ENCODE peak calls at places on chromosomes 2 and 18, in eight cellular contexts. E, D, B, O, H, Y, G and M are unnamed samples.

GRCh38 chr18:57480724-57481123 is 45.5 kb downstream of the ONECUT2 start:
- DNase-seq in E (no peak), D (no peak), B (no peak), O (no peak), H (no peak), Y (no peak), G (no peak), M (no peak)

GRCh38 chr2:115560671-115561070 is 1118.2 kb downstream of the DPP10 start:
- DNase-seq in E (peak), D (no peak), B (no peak), O (no peak), H (no peak), Y (no peak), G (no peak), M (no peak)

GRCh38 chr2:174597347-174598047 is at the start of gene WIPF1:
- DNase-seq in E (peak), D (peak), B (no peak), O (peak), H (peak), Y (no peak), G (no peak), M (peak)

GRCh38 chr2:38708900-38709321 is 42.2 kb downstream of the SRSF7 start:
- DNase-seq in E (no peak), D (no peak), B (no peak), O (no peak), H (no peak), Y (no peak), G (no peak), M (no peak)

GRCh38 chr2:96099861-96100798 is 16.2 kb downstream of the ADRA2B start:
- DNase-seq in E (no peak), D (no peak), B (peak), O (peak), H (no peak), Y (peak), G (no peak), M (no peak)

GRCh38 chr2:64992218-64992617 is 3.0 kb downstream of the SLC1A4 start:
- DNase-seq in E (no peak), D (no peak), B (peak), O (no peak), H (no peak), Y (no peak), G (no peak), M (no peak)

GRCh38 chr18:12276736-12277554 is 22.8 kb downstream of the CIDEA start:
- DNase-seq in E (no peak), D (peak), B (no peak), O (no peak), H (no peak), Y (no peak), G (no peak), M (no peak)

GRCh38 chr18:60910534-60910933 is 422.7 kb upstream of the CDH20 start:
- DNase-seq in E (peak), D (no peak), B (no peak), O (no peak), H (peak), Y (no peak), G (no peak), M (peak)

GRCh38 chr2:120788349-120788700 is 52.7 kb downstream of the GLI2 start:
- DNase-seq in E (no peak), D (no peak), B (no peak), O (no peak), H (no peak), Y (no peak), G (no peak), M (no peak)

GRCh38 chr2:42722328-42723190 is 41.4 kb downstream of the OXER1 start:
- DNase-seq in E (peak), D (peak), B (no peak), O (peak), H (peak), Y (no peak), G (no peak), M (peak)

GRCh38 chr2:100119235-100119634 is 23.2 kb downstream of the AFF3 start:
- DNase-seq in E (no peak), D (no peak), B (peak), O (no peak), H (no peak), Y (no peak), G (no peak), M (no peak)

GRCh38 chr2:13000644-13001375 is 284.1 kb downstream of the TRIB2 start:
- DNase-seq in E (no peak), D (peak), B (no peak), O (no peak), H (peak), Y (no peak), G (no peak), M (peak)

GRCh38 chr2:69997296-69998184 is 36.1 kb upstream of the ASPRV1 start:
- DNase-seq in E (no peak), D (peak), B (no peak), O (peak), H (peak), Y (peak), G (peak), M (peak)

GRCh38 chr2:84846041-84846663 is 34.7 kb downstream of the TRABD2A start:
- DNase-seq in E (peak), D (peak), B (peak), O (no peak), H (no peak), Y (no peak), G (no peak), M (peak)

GRCh38 chr2:122096788-122097187 is 341.3 kb downstream of the TSN start:
- DNase-seq in E (no peak), D (no peak), B (no peak), O (no peak), H (peak), Y (no peak), G (no peak), M (no peak)

GRCh38 chr2:139354518-139354917 is 574.3 kb upstream of the NXPH2 start:
- DNase-seq in E (no peak), D (no peak), B (no peak), O (no peak), H (no peak), Y (no peak), G (no peak), M (no peak)

GRCh38 chr2:121489284-121489683 is 41.4 kb upstream of the RNU4ATAC start:
- DNase-seq in E (peak), D (peak), B (no peak), O (peak), H (peak), Y (no peak), G (no peak), M (peak)

GRCh38 chr18:52313213-52313612 is 26.8 kb upstream of the DCC start:
- DNase-seq in E (no peak), D (no peak), B (no peak), O (peak), H (no peak), Y (no peak), G (no peak), M (no peak)

GRCh38 chr2:31271851-31272267 is 37.9 kb downstream of the EHD3 start:
- DNase-seq in E (no peak), D (peak), B (no peak), O (peak), H (peak), Y (no peak), G (no peak), M (peak)

GRCh38 chr2:181988154-181988924 is 2.7 kb downstream of the PPP1R1C start:
- DNase-seq in E (no peak), D (no peak), B (no peak), O (peak), H (no peak), Y (no peak), G (no peak), M (no peak)

GRCh38 chr2:205323929-205324328 is 358.4 kb upstream of the NRP2 start:
- DNase-seq in E (peak), D (no peak), B (no peak), O (peak), H (peak), Y (no peak), G (no peak), M (peak)

GRCh38 chr2:30224147-30224546 is 7.2 kb upstream of the LBH start:
- DNase-seq in E (no peak), D (no peak), B (no peak), O (no peak), H (no peak), Y (no peak), G (no peak), M (no peak)

GRCh38 chr2:64792995-64793639 is 139.4 kb upstream of the SERTAD2 start:
- DNase-seq in E (no peak), D (peak), B (no peak), O (peak), H (peak), Y (no peak), G (no peak), M (peak)

GRCh38 chr18:28802546-28802945 is 625.6 kb upstream of the CDH2 start:
- DNase-seq in E (no peak), D (peak), B (no peak), O (peak), H (peak), Y (no peak), G (no peak), M (no peak)

GRCh38 chr2:68365087-68365486 is at the start of gene PLEK:
- DNase-seq in E (no peak), D (no peak), B (no peak), O (no peak), H (no peak), Y (peak), G (no peak), M (peak)

GRCh38 chr2:65545818-65546217 is 113.4 kb upstream of the SPRED2 start:
- DNase-seq in E (no peak), D (peak), B (no peak), O (peak), H (peak), Y (no peak), G (no peak), M (no peak)

GRCh38 chr2:85240055-85240454 is 87.7 kb downstream of the TGOLN2 start:
- DNase-seq in E (no peak), D (no peak), B (no peak), O (no peak), H (no peak), Y (no peak), G (no peak), M (no peak)

GRCh38 chr2:170145675-170146432 is 32.1 kb upstream of the MYO3B start:
- DNase-seq in E (no peak), D (no peak), B (no peak), O (no peak), H (no peak), Y (no peak), G (no peak), M (no peak)

GRCh38 chr2:170145191-170145590 is 32.8 kb upstream of the MYO3B start:
- DNase-seq in E (no peak), D (no peak), B (no peak), O (peak), H (no peak), Y (no peak), G (no peak), M (no peak)

GRCh38 chr2:170146784-170147183 is 31.2 kb upstream of the MYO3B start:
- DNase-seq in E (no peak), D (no peak), B (no peak), O (no peak), H (no peak), Y (no peak), G (no peak), M (no peak)

GRCh38 chr2:170147576-170147975 is 30.4 kb upstream of the MYO3B start:
- DNase-seq in E (no peak), D (no peak), B (no peak), O (peak), H (no peak), Y (no peak), G (no peak), M (no peak)

GRCh38 chr2:170148161-170148560 is 29.8 kb upstream of the MYO3B start:
- DNase-seq in E (peak), D (peak), B (no peak), O (peak), H (peak), Y (no peak), G (no peak), M (no peak)
- TF ChIP-seq CTCF in E (no peak), D (no peak), B (no peak), O (no peak), H (no peak), Y (no peak), G (no peak), M (no peak)

GRCh38 chr18:10474309-10474708 is 19.9 kb downstream of the APCDD1 start:
- DNase-seq in E (no peak), D (no peak), B (no peak), O (no peak), H (no peak), Y (no peak), G (no peak), M (no peak)

GRCh38 chr18:10477863-10478260 is 23.4 kb downstream of the APCDD1 start:
- DNase-seq in E (no peak), D (no peak), B (no peak), O (no peak), H (no peak), Y (no peak), G (no peak), M (no peak)

GRCh38 chr18:10476430-10476829 is 22.0 kb downstream of the APCDD1 start:
- DNase-seq in E (peak), D (peak), B (no peak), O (no peak), H (no peak), Y (no peak), G (no peak), M (no peak)

GRCh38 chr18:10475633-10476388 is 21.4 kb downstream of the APCDD1 start:
- DNase-seq in E (no peak), D (no peak), B (no peak), O (no peak), H (no peak), Y (no peak), G (no peak), M (no peak)

DNA sequence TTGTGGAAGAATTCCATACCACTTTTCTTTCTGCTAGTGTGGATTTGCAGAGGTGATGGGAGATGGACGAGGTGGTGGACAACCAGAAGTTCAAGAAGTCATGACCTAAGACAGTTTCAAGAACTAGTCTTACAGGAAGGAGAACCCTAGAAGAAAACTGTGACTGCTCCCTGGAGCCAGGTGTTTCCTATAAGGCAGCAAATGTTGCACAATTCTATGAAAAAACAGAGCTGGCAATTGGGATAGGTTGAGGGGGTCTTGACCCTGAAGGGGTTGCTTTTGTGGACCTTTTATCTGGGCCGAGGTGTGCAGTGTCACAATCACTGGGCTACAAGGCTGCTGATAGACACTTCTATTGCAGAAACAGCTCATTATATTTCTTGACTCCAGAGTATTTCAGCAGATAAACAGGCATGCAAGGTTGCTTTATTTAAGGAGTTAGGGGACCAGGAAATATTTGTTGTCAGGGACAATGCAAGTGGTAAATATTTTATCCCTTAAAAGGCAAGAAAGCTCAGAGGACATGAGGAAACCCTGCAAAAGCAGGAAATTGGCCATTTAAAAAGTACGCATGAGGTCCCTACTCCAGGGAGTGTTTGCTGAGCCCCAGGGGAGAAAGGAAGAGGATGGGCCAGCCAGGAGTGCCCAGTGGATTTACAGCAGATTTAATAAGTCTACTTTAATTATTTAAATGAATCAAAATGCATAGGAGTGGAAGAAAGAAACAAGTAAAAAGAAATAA is 22.9 kb downstream of the APCDD1 start:
- DNase-seq in E (no peak), D (no peak), B (no peak), O (no peak), H (no peak), Y (no peak), G (no peak), M (no peak)
- H3K4me3 ChIP-seq in E (no peak), D (no peak), B (no peak), O (no peak), H (no peak), Y (no peak), G (no peak), M (no peak)

DNA sequence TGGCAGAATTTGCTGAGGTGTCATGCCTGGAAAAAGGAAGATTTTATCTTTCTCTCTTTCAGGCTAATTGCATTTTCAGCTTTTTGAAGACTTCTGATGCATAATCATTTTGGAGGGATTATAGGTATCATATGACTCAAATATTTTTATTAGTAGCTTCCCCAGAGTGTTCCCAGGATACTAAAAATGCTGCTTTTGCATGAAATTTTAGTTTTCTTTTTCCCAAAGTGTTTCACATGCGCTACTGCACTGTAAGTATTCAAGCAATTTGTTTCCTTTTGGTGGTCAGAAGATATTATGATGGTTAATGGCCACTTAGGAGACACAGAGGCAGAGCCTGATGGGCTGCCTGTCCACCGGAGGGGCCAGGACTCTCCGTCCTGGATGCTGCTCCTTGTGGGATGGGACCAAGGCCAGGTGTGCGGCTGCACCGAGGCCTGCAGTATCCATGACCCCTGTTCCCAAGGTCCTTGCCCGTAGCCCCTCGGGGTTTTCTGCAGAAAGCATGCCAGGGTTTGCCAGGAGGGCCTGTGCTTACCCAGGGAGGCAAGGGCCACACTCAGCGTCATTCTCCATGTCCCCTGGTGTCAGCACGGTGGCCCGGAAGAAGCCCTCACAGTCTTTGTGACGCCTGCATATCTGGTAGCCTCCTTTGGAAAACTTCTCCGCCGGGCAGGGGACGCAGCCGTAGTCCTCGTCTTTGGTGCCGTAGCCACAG is 60.2 kb downstream of the EDAR start:
- DNase-seq in E (no peak), D (no peak), B (no peak), O (no peak), H (no peak), Y (no peak), G (no peak), M (no peak)
- TF ChIP-seq CTCF in E (no peak), D (no peak), B (no peak), O (no peak), H (no peak), Y (no peak), G (no peak), M (no peak)

GRCh38 chr2:118845005-118845842 is 2.2 kb downstream of the EN1 start:
- DNase-seq in E (no peak), D (no peak), B (no peak), O (no peak), H (no peak), Y (no peak), G (no peak), M (no peak)
- H3K4me3 ChIP-seq in E (no peak), D (no peak), B (no peak), O (no peak), H (no peak), Y (no peak), G (no peak), M (no peak)

GRCh38 chr18:54558609-54559585 is 32.1 kb upstream of the DYNAP start:
- DNase-seq in E (peak), D (peak), B (no peak), O (peak), H (peak), Y (no peak), G (peak), M (peak)
- TF ChIP-seq CTCF in E (peak), D (peak), B (peak), O (peak), H (peak), Y (peak), G (peak), M (peak)

DNA sequence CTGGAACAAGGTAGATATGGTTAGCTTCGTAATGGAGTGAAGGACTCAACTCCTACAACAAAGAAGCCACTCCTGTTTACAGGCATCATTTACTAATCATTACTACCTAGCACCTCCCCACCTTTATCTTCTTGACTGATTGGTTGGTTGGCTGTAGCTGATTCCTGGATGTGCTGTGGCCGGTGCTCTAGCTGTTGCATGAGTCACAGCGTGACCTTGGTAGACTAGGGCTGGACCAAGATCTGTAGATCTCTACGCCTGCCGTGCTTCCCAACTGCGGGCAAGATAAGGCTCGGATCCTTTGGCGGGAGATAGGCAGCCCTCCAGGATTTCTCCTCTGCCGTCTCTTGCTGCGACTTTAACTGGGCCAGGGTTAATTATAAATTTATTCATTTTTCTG is 194.3 kb upstream of the SOX11 start:
- DNase-seq in E (no peak), D (no peak), B (no peak), O (no peak), H (no peak), Y (no peak), G (no peak), M (no peak)
- H3K4me3 ChIP-seq in E (no peak), D (no peak), B (no peak), O (no peak), H (no peak), Y (no peak), G (no peak), M (no peak)

GRCh38 chr2:237980751-237981150 is 13.9 kb downstream of the UBE2F start:
- DNase-seq in E (no peak), D (no peak), B (no peak), O (peak), H (no peak), Y (no peak), G (no peak), M (peak)

GRCh38 chr2:237980087-237980486 is 13.3 kb downstream of the UBE2F start:
- DNase-seq in E (no peak), D (no peak), B (no peak), O (no peak), H (no peak), Y (no peak), G (no peak), M (no peak)

GRCh38 chr2:237987263-237987662 is 20.4 kb downstream of the UBE2F start:
- DNase-seq in E (no peak), D (no peak), B (no peak), O (no peak), H (no peak), Y (no peak), G (no peak), M (no peak)

GRCh38 chr2:237982039-237982725 is 15.4 kb downstream of the UBE2F start:
- DNase-seq in E (no peak), D (no peak), B (no peak), O (no peak), H (no peak), Y (no peak), G (no peak), M (no peak)

DNA sequence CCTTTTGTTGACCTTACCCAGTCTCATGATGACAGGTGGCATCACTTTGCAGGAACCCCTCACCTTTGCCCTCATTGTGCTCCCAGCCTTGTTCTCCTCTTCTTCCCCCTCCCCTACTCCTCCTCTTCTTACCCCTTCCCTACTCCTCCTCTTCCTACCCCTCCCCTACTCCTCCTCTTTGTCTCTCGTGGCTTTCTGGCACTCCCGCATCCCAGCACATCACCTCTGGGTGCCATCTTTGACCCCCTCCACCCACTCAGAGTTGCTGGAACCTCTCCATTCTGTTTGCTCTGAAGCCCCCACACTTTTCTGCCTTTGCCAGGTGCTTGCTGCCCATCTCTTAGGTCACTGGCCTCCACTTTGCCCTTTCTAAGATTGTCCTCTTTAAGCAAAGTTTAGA is 17.1 kb downstream of the UBE2F start:
- DNase-seq in E (no peak), D (no peak), B (no peak), O (no peak), H (no peak), Y (no peak), G (no peak), M (no peak)
- TF ChIP-seq CTCF in E (no peak), D (no peak), B (no peak), O (no peak), H (no peak), Y (no peak), G (no peak), M (no peak)